ENCODE peak calls at places on chromosomes 5 and 9, in six cellular contexts. V is cardiac muscle cell, Q is cardiac fibroblast, O is AG10803, A is psoas muscle, G is A549. D is an unnamed sample.

GRCh38 chr9:15873573-15874177 is 320.8 kb downstream of the CCDC171 start:
- DNase-seq in V (peak; percentile 82), Q (peak; percentile 86), O (peak; percentile 66), A (no peak), G (peak; percentile 58), D (peak; percentile 77)

GRCh38 chr5:126355940-126356339 is 67.3 kb upstream of the GRAMD2B start:
- DNase-seq in V (no peak), Q (no peak), O (no peak), A (no peak), G (no peak), D (no peak)

GRCh38 chr5:79617539-79617938 is 5.3 kb downstream of the TENT2 start:
- DNase-seq in V (no peak), Q (no peak), O (no peak), A (no peak), G (no peak), D (no peak)

GRCh38 chr5:170467000-170467707 is 36.7 kb upstream of the KCNIP1 start:
- DNase-seq in V (peak; percentile 88), Q (peak; percentile 97), O (peak; percentile 88), A (no peak), G (peak; percentile 63), D (peak; percentile 85)

GRCh38 chr9:137320555-137321384 is 18.7 kb upstream of the NRARP start:
- DNase-seq in V (no peak), Q (no peak), O (no peak), A (no peak), G (no peak), D (no peak)

GRCh38 chr5:66810747-66811355 is 214.7 kb downstream of the MAST4 start:
- DNase-seq in V (no peak), Q (no peak), O (no peak), A (no peak), G (no peak), D (no peak)

GRCh38 chr5:105150324-105150723 is 1587.7 kb upstream of the NUDT12 start:
- DNase-seq in V (no peak), Q (no peak), O (no peak), A (no peak), G (no peak), D (no peak)

GRCh38 chr9:135014341-135015010 is 73.0 kb upstream of the OLFM1 start:
- DNase-seq in V (no peak), Q (no peak), O (no peak), A (no peak), G (no peak), D (no peak)

GRCh38 chr5:109838157-109838556 is 148.4 kb downstream of the MAN2A1 start:
- DNase-seq in V (no peak), Q (no peak), O (no peak), A (no peak), G (no peak), D (no peak)

GRCh38 chr9:133184971-133185370 is 21.3 kb upstream of the GBGT1 start:
- DNase-seq in V (peak; percentile 90), Q (peak; percentile 84), O (peak; percentile 81), A (no peak), G (peak; percentile 76), D (peak; percentile 73)

GRCh38 chr5:83077662-83078261 is 415 bp downstream of the XRCC4 start:
- DNase-seq in V (peak; percentile 46), Q (no peak), O (peak; percentile 51), A (no peak), G (no peak), D (no peak)

GRCh38 chr9:96620832-96621269 is 1.2 kb upstream of the CDC14B start:
- DNase-seq in V (no peak), Q (no peak), O (no peak), A (no peak), G (no peak), D (no peak)
- TF ChIP-seq CTCF in V (peak; percentile 14), Q (no peak), O (no peak), A (no peak), G (no peak), D (no peak)

DNA sequence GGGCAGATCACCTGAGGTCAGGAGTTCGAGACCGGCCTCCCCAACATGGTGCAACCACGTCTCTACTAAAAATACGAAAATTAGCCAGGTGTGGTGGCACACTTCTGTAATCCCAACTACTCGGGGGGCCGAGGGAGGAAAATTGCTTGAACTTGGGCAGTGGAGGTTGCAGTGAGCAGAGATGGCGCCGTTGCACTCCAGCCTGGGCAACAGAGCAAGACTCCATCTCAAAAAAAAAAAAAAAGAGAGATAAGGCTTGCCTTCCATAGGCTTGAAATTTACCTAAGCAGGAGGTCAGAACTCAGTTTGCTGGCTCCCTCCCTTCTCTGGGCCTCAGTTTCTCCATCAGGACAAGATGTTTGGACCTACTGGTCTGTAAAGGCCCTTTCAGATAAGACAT is 1.3 kb downstream of the SPOUT1 start:
- DNase-seq in V (no peak), Q (no peak), O (no peak), A (no peak), G (no peak), D (no peak)
- H3K4me3 ChIP-seq in V (no peak overlapping the region), Q (peak overlapping the region; percentile 94), O (peak overlapping the region; percentile 84), A (peak overlapping the region; percentile 89), G (peak overlapping the region; percentile 84), D (no peak overlapping the region)

GRCh38 chr5:31251032-31251431 is 57.5 kb downstream of the CDH6 start:
- DNase-seq in V (no peak), Q (no peak), O (no peak), A (no peak), G (no peak), D (no peak)
- TF ChIP-seq CTCF in V (no peak), Q (no peak), O (no peak), A (no peak), G (no peak), D (peak; percentile 6)

GRCh38 chr5:169003721-169004481 is 297.0 kb downstream of the SLIT3 start:
- DNase-seq in V (peak; percentile 25), Q (no peak), O (no peak), A (no peak), G (peak; percentile 33), D (no peak)
- H3K4me3 ChIP-seq in V (no peak overlapping the region), Q (no peak overlapping the region), O (no peak overlapping the region), A (no peak overlapping the region), G (no peak overlapping the region), D (no peak overlapping the region)

D was measured in astrocyte of the spinal cord.